ENCODE peak calls at places on chromosomes 4 and X, in four cellular contexts. Y, E, J and O are unnamed samples.

GRCh38 chr4:76206222-76206942 is 7.2 kb downstream of the SCARB2 start:
- DNase-seq in Y (no peak), E (no peak), J (no peak), O (peak)

GRCh38 chr4:47718691-47719090 is 119.2 kb downstream of the CORIN start:
- DNase-seq in E (no peak), J (peak), Y (no peak), O (no peak)

GRCh38 chrX:15465347-15465746 is 27.8 kb downstream of the PIR start:
- DNase-seq in J (no peak), Y (no peak), E (no peak), O (peak)

GRCh38 chrX:140766024-140766611 is 56.6 kb downstream of the LINC00632 start:
- DNase-seq in Y (peak), J (peak), E (peak), O (peak)

GRCh38 chr4:48854395-48854683 is 23.5 kb downstream of the OCIAD1 start:
- DNase-seq in E (no peak), J (no peak), Y (no peak), O (no peak)

GRCh38 chrX:125205918-125206665 is 113.6 kb upstream of the TEX13C start:
- DNase-seq in J (no peak), E (no peak), Y (peak), O (no peak)

GRCh38 chr4:40811886-40812857 is 62.4 kb downstream of the NSUN7 start:
- DNase-seq in J (peak), Y (no peak), E (no peak), O (peak)

GRCh38 chr4:92305148-92305877 is 1.5 kb downstream of the GRID2 start:
- DNase-seq in J (peak), E (peak), Y (peak), O (peak)

GRCh38 chr4:182449186-182449880 is 206.1 kb downstream of the TENM3 start:
- DNase-seq in E (no peak), Y (peak), J (peak), O (peak)

GRCh38 chr4:25378130-25378743 is 1.2 kb downstream of the ANAPC4 start:
- DNase-seq in J (no peak), Y (no peak), E (no peak), O (no peak)

GRCh38 chr4:3176625-3177229 is 72.2 kb upstream of the MSANTD1 start:
- DNase-seq in E (no peak), Y (no peak), J (no peak), O (no peak)

GRCh38 chr4:2251795-2252529 is 9.9 kb downstream of the MXD4 start:
- DNase-seq in E (no peak), Y (no peak), J (no peak), O (no peak)

GRCh38 chrX:2360731-2361130 is 140.0 kb downstream of the DHRSX start:
- DNase-seq in E (no peak), J (no peak), Y (no peak), O (no peak)

GRCh38 chr4:682490-683172 is 6.3 kb downstream of the SLC49A3 start:
- DNase-seq in Y (peak), E (no peak), J (no peak), O (no peak)

GRCh38 chr4:6076391-6076790 is 58.2 kb upstream of the C4orf50 start:
- DNase-seq in E (no peak), J (no peak), Y (no peak), O (no peak)

GRCh38 chrX:58025979-58026378 is 115.7 kb upstream of the ZXDA start:
- DNase-seq in J (peak), E (no peak), Y (no peak), O (peak)

GRCh38 chr4:119099227-119099910 is 36.3 kb upstream of the MYOZ2 start:
- DNase-seq in J (peak), E (no peak), Y (no peak), O (peak)

GRCh38 chr4:76266627-76267026 is 15.1 kb downstream of the FAM47E start:
- DNase-seq in Y (no peak), E (no peak), J (no peak), O (no peak)

GRCh38 chr4:3249681-3250437 is 900 bp downstream of the MSANTD1 start:
- DNase-seq in J (no peak), Y (no peak), E (no peak), O (no peak)

GRCh38 chr4:184282251-184282713 is 64.6 kb upstream of the ENPP6 start:
- DNase-seq in J (no peak), Y (no peak), E (no peak), O (no peak)

GRCh38 chr4:7347981-7348380 is 86.7 kb downstream of the PSAPL1 start:
- DNase-seq in J (peak), Y (no peak), E (no peak), O (peak)

GRCh38 chr4:125392683-125393082 is 77.9 kb downstream of the FAT4 start:
- DNase-seq in E (no peak), J (no peak), Y (no peak), O (no peak)

GRCh38 chr4:141898336-141898735 is 262.0 kb downstream of the IL15 start:
- DNase-seq in Y (no peak), J (no peak), E (no peak), O (no peak)

GRCh38 chr4:169655401-169655800 is 35.0 kb downstream of the CLCN3 start:
- DNase-seq in Y (no peak), J (no peak), E (no peak), O (no peak)

GRCh38 chr4:111046811-111047210 is 423.9 kb upstream of the PITX2 start:
- DNase-seq in E (no peak), J (no peak), Y (no peak), O (no peak)

GRCh38 chr4:18954538-18954937 is 933.0 kb upstream of the LCORL start:
- DNase-seq in E (no peak), Y (no peak), J (no peak), O (no peak)

GRCh38 chrX:121733514-121733913 is 686.1 kb downstream of the GLUD2 start:
- DNase-seq in J (no peak), Y (no peak), E (no peak), O (no peak)

DNA sequence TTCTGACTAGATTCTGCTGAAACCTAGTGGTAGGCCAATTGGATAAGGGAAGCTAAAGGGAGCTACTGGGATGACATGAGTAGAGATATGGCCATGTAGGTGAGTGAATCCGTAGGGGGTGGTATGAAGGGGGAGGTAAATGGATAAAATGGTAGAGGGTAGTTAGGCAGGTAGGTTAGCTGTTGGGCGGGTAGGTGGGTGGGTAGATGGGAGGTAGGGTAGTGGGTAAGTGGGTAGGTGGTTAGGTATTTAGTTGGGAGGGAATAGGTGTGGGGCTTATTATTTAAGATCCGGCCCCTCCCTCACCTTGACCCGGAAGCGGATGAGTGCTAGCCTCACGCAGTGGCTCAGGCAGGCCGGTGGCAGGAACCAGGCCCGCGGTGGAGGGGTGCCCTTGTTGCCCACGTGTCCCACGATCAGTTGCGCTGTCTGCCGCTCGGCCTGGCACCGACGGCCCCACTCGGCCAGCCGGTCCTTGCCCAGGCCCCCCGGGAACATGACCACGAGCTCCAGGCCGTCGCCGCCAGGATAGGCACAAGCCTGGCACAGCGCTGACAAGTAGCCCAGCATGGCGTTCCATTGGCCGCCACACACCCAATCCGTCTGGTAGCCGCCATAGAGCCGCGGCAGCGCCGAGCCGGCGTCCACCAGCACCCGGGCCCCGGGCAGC is 725 bp downstream of the FAM120C start:
- DNase-seq in J (peak), Y (peak), E (peak), O (no peak)
- H4K91ac ChIP-seq in J (peak), Y (no peak), E (no peak), O (peak)

GRCh38 chrX:1249101-1249887 is 19.3 kb upstream of the CSF2RA start:
- DNase-seq in E (peak), Y (peak), J (peak), O (no peak)

GRCh38 chrX:1242901-1243402 is 25.7 kb upstream of the CSF2RA start:
- DNase-seq in Y (peak), E (no peak), J (no peak), O (no peak)

GRCh38 chrX:1244164-1245076 is 24.2 kb upstream of the CSF2RA start:
- DNase-seq in J (no peak), E (peak), Y (peak), O (no peak)

GRCh38 chrX:1248381-1249061 is 20.1 kb upstream of the CSF2RA start:
- DNase-seq in Y (peak), E (peak), J (peak), O (no peak)

DNA sequence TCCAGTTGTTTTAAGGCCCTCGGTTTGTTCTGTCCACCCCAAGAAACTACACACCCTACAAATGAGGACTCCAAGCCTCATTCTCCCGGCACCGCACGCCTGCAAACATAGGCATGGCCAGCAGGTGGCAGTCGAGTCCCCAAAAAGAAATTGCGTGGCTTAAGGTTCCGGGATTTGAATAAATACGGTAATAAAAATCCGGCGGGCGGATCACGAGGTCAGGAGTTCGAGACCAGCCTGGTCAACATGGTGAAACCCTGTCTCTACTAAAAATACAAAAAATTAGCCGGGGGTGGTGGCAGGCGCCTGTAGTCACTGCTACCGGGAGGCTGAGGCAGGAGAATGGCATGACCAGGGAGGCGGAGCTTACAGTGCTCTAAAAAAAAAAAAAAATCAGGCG is 21.8 kb upstream of the CSF2RA start:
- DNase-seq in E (peak), J (peak), Y (peak), O (no peak)
- H2BK120ac ChIP-seq in E (no peak), J (no peak), Y (no peak), O (no peak)

DNA sequence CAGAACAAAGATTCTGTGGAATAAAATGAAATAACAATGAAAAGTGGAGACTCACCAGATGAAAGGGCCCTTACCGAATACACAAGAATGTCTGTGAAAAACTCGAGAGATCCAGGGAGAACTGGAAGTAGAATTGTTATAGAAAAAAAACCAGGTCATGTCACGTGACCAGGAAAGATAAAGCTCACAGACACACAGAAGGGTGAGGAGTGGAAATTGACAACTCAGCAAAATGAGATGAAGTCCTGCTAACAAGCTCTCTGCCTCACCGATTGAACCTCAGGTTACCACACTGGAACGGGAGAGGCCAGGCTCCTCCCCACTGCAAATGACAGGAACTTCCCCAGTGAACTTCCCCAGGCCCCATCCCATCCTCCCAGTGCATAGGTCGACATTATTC is 1618.0 kb upstream of the PCDH10 start:
- DNase-seq in E (no peak), J (no peak), Y (no peak), O (no peak)
- H4K91ac ChIP-seq in E (no peak), J (no peak), Y (no peak), O (no peak)

DNA sequence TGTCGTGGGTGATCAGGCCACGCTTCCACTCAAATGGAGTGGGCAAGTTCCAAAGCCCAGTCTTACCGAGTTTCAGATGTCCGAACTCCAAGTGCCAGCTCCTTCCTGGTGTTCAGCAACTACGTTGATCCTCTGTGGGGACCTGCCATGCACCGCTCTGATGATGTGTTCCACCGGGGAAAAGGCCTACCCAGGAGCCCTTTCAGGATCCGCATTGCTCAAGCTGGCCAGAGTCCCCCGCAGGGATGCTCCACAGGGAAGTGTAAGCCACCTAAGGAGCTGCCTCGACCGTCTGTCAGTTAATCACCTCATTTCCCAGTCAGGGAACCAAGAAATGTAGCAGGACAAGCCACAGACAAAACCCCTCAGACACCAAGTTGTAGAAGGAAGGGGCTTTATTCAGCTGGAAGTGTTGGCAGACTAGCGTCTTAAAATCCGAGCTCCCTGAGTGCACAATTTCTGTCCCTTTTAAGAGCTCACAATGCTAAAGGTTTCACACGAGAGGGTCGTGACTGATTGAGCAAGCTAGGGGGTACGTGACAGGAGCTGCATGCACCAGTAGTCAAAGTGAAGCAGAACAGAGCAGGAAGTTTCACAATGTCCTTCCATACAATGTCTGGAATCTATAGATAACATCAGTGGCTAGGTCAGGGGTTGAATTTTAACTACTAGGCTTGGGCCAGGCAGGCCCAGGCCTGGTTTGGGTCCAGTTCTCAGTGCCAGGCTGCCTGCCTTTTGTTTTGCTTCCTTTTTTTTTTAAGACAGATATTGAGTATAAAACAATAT is 126.2 kb upstream of the ZDHHC15 start:
- DNase-seq in Y (no peak), E (no peak), J (no peak), O (no peak)
- H2BK120ac ChIP-seq in Y (no peak), E (no peak), J (no peak), O (no peak)

GRCh38 chrX:39688576-39689373 is 409.0 kb downstream of the BCOR start:
- DNase-seq in J (peak), Y (peak), E (peak), O (peak)
- H4K91ac ChIP-seq in J (no peak), Y (no peak), E (no peak), O (no peak)